ENCODE peak calls at places on chromosomes 11 and 22, in six cellular contexts. T, I, Y, Z, H and U are unnamed samples.

GRCh38 chr11:26841818-26842457 is 120.1 kb upstream of the SLC5A12 start:
- DNase-seq in T (no peak), I (peak), Y (no peak), Z (peak), H (no peak), U (no peak)

GRCh38 chr11:70297341-70297740 is 26.9 kb downstream of the PPFIA1 start:
- DNase-seq in T (no peak), I (peak), Y (no peak), Z (peak), H (no peak), U (no peak)

GRCh38 chr11:2813141-2813908 is 72.2 kb downstream of the CDKN1C start:
- DNase-seq in T (no peak), I (peak), Y (no peak), Z (peak), H (no peak), U (no peak)

GRCh38 chr22:36772451-36772850 is 3.5 kb downstream of the IFT27 start:
- DNase-seq in T (peak), I (no peak), Y (no peak), Z (no peak), H (no peak), U (no peak)

GRCh38 chr22:31912402-31912733 is 32.0 kb upstream of the YWHAH start:
- DNase-seq in T (no peak), I (no peak), Y (no peak), Z (no peak), H (no peak), U (no peak)

GRCh38 chr11:16902182-16902581 is 112.0 kb downstream of the PLEKHA7 start:
- DNase-seq in T (no peak), I (no peak), Y (no peak), Z (peak), H (no peak), U (no peak)

GRCh38 chr11:74014880-74015279 is 6.0 kb upstream of the UCP3 start:
- DNase-seq in T (no peak), I (no peak), Y (no peak), Z (no peak), H (no peak), U (no peak)

GRCh38 chr11:118522571-118523072 is 4.7 kb upstream of the TTC36 start:
- DNase-seq in T (no peak), I (peak), Y (peak), Z (peak), H (no peak), U (no peak)

GRCh38 chr11:64688534-64688982 is 34.4 kb downstream of the NRXN2 start:
- DNase-seq in T (peak), I (peak), Y (peak), Z (peak), H (peak), U (peak)

GRCh38 chr11:73752903-73753302 is 8.0 kb downstream of the RAB6A start:
- DNase-seq in T (no peak), I (no peak), Y (no peak), Z (no peak), H (peak), U (no peak)

GRCh38 chr22:27730649-27731433 is 70.7 kb downstream of the MN1 start:
- DNase-seq in T (no peak), I (no peak), Y (no peak), Z (no peak), H (no peak), U (no peak)

GRCh38 chr11:63877658-63878241 is 38.8 kb downstream of the MARK2 start:
- DNase-seq in T (no peak), I (no peak), Y (no peak), Z (no peak), H (no peak), U (peak)

GRCh38 chr22:50562523-50563409 is at the start of gene SYCE3:
- DNase-seq in T (peak), I (peak), Y (peak), Z (peak), H (peak), U (peak)

GRCh38 chr22:19291218-19291579 is 320 bp downstream of the CLTCL1 start:
- DNase-seq in T (peak), I (no peak), Y (no peak), Z (no peak), H (no peak), U (no peak)

GRCh38 chr11:34161361-34161760 is 55.9 kb downstream of the NAT10 start:
- DNase-seq in T (no peak), I (no peak), Y (no peak), Z (no peak), H (no peak), U (no peak)

GRCh38 chr22:27154717-27155116 is 497.3 kb downstream of the MIAT start:
- DNase-seq in T (no peak), I (no peak), Y (no peak), Z (no peak), H (no peak), U (no peak)

GRCh38 chr11:20363500-20364411 is at the start of gene HTATIP2:
- DNase-seq in T (no peak), I (no peak), Y (peak), Z (peak), H (no peak), U (peak)

GRCh38 chr11:20367313-20367948 is 3.9 kb downstream of the HTATIP2 start:
- DNase-seq in T (no peak), I (peak), Y (peak), Z (peak), H (no peak), U (peak)

GRCh38 chr11:20362481-20362880 is 1.0 kb upstream of the HTATIP2 start:
- DNase-seq in T (no peak), I (no peak), Y (no peak), Z (no peak), H (no peak), U (no peak)

GRCh38 chr11:20363149-20363499 is 390 bp upstream of the HTATIP2 start:
- DNase-seq in T (no peak), I (no peak), Y (no peak), Z (no peak), H (no peak), U (no peak)

GRCh38 chr11:20364412-20364792 is 888 bp downstream of the HTATIP2 start:
- DNase-seq in T (no peak), I (no peak), Y (no peak), Z (no peak), H (no peak), U (no peak)
- H3K27ac ChIP-seq in T (peak), I (peak), Y (peak), Z (no peak), H (peak), U (peak)

DNA sequence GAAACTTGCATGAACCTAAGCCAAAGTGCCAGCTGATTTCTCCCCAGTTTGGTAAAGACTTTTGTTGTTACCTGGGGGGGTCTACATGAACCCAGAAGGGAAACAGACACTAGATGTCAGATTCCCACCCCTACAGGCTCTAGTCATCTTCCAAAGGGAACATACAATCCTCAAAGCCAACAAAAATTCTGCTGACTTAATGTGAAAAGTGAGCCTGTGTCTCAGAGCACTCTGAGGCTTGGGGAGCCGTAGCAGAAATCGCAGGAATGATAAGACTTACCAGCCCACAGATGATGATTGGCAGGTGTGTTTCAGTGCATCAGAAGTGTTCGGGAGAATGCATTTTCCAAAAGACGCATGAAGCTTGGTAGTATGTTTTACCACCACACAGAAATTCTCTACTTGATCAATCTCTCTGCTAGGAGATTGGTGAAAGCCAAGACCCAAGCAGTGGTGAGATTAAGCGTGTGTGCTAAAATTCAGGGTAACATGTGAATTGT is 187.1 kb downstream of the DBX1 start:
- DNase-seq in T (no peak), I (no peak), Y (no peak), Z (no peak), H (no peak), U (no peak)
- H3K27ac ChIP-seq in T (no peak), I (no peak), Y (peak), Z (no peak), H (no peak), U (no peak)

GRCh38 chr22:41598081-41598480 is 8.4 kb upstream of the PMM1 start:
- DNase-seq in T (no peak), I (peak), Y (no peak), Z (peak), H (no peak), U (no peak)
- H3K27ac ChIP-seq in T (peak), I (peak), Y (peak), Z (peak), H (no peak), U (no peak)

DNA sequence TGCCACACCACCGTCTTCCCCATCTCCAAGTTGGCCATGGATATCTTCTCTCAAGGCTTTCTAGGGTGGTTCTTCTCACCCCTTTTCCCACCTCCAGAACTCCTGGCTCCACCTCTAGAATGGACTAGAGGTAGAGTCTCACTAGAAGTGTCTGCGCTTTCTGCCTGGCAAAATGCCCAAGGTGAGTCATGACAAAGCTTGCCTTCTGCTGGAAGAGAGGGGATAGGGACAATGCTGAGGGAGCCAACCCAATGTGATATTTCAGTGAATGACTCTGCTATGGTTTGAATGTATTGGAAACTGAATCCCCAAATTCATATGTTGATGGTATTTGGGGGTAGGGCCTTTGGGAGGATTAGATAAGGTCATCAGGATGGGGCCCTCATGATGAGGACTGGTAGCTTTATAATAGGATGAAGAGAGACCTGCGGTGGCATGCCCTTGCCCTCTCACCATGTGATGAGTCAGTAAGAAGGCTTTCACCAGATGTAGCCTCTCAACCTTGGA is 4.1 kb upstream of the CD82 start:
- DNase-seq in T (peak), I (peak), Y (no peak), Z (no peak), H (no peak), U (no peak)
- H3K27ac ChIP-seq in T (peak), I (no peak), Y (no peak), Z (no peak), H (no peak), U (no peak)

DNA sequence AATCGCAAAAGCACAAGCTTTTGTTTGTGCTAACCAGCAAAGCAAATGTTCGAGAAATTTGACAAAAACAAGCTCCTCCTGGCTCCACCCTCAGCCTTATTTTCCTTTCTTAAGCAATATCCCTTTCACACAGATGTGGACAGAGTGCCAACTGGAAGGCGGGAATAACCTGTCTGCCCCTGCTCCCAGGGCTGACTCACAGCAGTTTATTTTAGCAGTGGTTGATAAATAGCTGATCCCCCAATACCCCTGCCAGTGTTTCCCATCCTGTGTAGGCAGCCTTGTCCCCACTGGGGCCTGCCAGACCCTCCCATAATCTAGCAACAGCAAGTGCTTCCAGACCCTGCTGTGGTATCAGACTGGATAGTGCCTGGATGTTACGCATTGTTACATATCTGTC is 53.5 kb downstream of the PARVA start:
- DNase-seq in T (peak), I (peak), Y (peak), Z (peak), H (peak), U (no peak)
- H3K27ac ChIP-seq in T (peak), I (peak), Y (peak), Z (peak), H (peak), U (no peak)

GRCh38 chr22:45933503-45934167 is 43.3 kb downstream of the WNT7B start:
- DNase-seq in T (no peak), I (no peak), Y (no peak), Z (no peak), H (no peak), U (no peak)

GRCh38 chr22:45935573-45935972 is 41.4 kb downstream of the WNT7B start:
- DNase-seq in T (no peak), I (no peak), Y (no peak), Z (no peak), H (no peak), U (no peak)

GRCh38 chr22:45934659-45935341 is 42.2 kb downstream of the WNT7B start:
- DNase-seq in T (peak), I (peak), Y (peak), Z (peak), H (peak), U (no peak)

GRCh38 chr22:45932066-45932465 is 44.9 kb downstream of the WNT7B start:
- DNase-seq in T (no peak), I (no peak), Y (no peak), Z (peak), H (no peak), U (no peak)

DNA sequence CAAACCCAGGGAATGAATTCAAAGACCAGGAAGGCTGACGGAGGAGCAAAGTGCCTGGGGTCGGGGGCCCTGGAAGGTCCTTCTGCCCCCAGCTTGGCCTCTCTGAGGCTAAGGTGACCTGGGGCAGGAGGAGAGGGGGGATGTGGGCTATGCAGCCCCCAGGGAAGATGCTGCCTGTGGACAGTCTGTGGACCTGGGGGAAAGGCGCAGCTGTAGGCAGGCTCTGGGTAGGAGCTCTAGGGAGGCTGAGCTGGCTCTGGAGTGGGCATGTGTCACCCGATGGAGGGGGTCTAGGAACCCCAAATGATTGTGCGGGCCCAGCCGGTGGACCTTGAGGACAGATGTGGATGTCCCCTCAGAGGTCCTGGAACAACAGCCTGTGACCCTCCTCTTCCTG is 42.8 kb downstream of the WNT7B start:
- DNase-seq in T (no peak), I (no peak), Y (no peak), Z (no peak), H (no peak), U (no peak)
- H3K27ac ChIP-seq in T (peak), I (no peak), Y (peak), Z (peak), H (no peak), U (no peak)